ENCODE peak calls at places on chromosomes 6 and 20, in seven cellular contexts. T is astrocyte of the spinal cord, B is Right ventricle myocardium superior, R is NCI-H1105 treated with DMSO at 0.1 percent for 48 hours, H is activated T-cell treated with anti-CD3 and anti-CD28 coated beads for 1 hour, I is kidney tubule cell, Y is naive B cell. P is an unnamed sample.
A peak's percentile ranks its signal among the peaks of the same experiment; 100 is the strongest.

GRCh38 chr6:19691465-19692167 is 145.6 kb upstream of the ID4 start:
- DNase-seq in B (no peak), Y (no peak), I (no peak), T (no peak), H (no peak), R (no peak), P (no peak)

GRCh38 chr6:100456881-100457220 is 7.9 kb downstream of the SIM1 start:
- DNase-seq in Y (no peak), B (no peak), I (no peak), R (no peak), T (no peak), H (no peak), P (no peak)

GRCh38 chr6:113082691-113083090 is 735.6 kb downstream of the RFPL4B start:
- DNase-seq in T (peak; percentile 74), Y (no peak), H (no peak), B (no peak), R (no peak), I (peak; percentile 36), P (no peak)

GRCh38 chr6:142694054-142694453 is 250.9 kb downstream of the HIVEP2 start:
- DNase-seq in Y (no peak), T (no peak), B (no peak), I (peak; percentile 31), H (no peak), R (no peak), P (no peak)

GRCh38 chr6:41813469-41813868 is 26.0 kb downstream of the TOMM6 start:
- DNase-seq in I (no peak), H (no peak), B (no peak), R (no peak), T (no peak), Y (no peak), P (no peak)

GRCh38 chr6:31768717-31769257 is 6.3 kb downstream of the SAPCD1 start:
- DNase-seq in Y (no peak), B (no peak), T (no peak), I (no peak), H (no peak), R (no peak), P (no peak)

GRCh38 chr20:53547664-53548239 is 45.9 kb downstream of the ZNF217 start:
- DNase-seq in B (no peak), Y (no peak), H (no peak), R (peak; percentile 65), I (peak; percentile 69), T (peak; percentile 69), P (no peak)

GRCh38 chr6:13268914-13269532 is 59.3 kb downstream of the TBC1D7 start:
- DNase-seq in I (peak; percentile 67), H (no peak), T (peak; percentile 41), B (no peak), Y (no peak), R (no peak), P (no peak)

GRCh38 chr20:62723768-62724420 is 15.3 kb downstream of the NTSR1 start:
- DNase-seq in B (peak; percentile 20), H (no peak), I (no peak), Y (no peak), R (no peak), T (no peak), P (no peak)

GRCh38 chr20:62894261-62894660 is 32.0 kb downstream of the DIDO1 start:
- DNase-seq in R (no peak), H (no peak), T (no peak), B (no peak), Y (no peak), I (no peak), P (no peak)

GRCh38 chr6:148239777-148240462 is 102.7 kb upstream of the SASH1 start:
- DNase-seq in R (no peak), Y (no peak), T (no peak), H (no peak), B (no peak), I (peak; percentile 15), P (no peak)

GRCh38 chr6:132712366-132712765 is 1.5 kb downstream of the VNN1 start:
- DNase-seq in H (no peak), Y (no peak), T (peak; percentile 4), I (peak; percentile 98), R (no peak), B (no peak), P (no peak)

GRCh38 chr6:125188037-125188436 is 34.5 kb downstream of the TPD52L1 start:
- DNase-seq in Y (no peak), T (peak; percentile 69), B (no peak), H (no peak), R (no peak), I (peak; percentile 69), P (no peak)

GRCh38 chr6:82861121-82861520 is 204.5 kb downstream of the UBE3D start:
- DNase-seq in B (no peak), R (no peak), H (no peak), Y (no peak), T (no peak), I (no peak), P (no peak)

GRCh38 chr6:130018830-130019795 is 732 bp downstream of the L3MBTL3 start:
- DNase-seq in I (peak; percentile 42), T (peak; percentile 34), B (peak; percentile 61), R (peak; percentile 40), Y (peak; percentile 71), H (peak; percentile 26), P (peak; percentile 9)

P was measured in activated naive CD8-positive, alpha-beta T cell treated with anti-CD3 and anti-CD28 coated beads, Interleukin-2, amount 50 U/mL, for 16 hours.